ENCODE peak calls at places on chromosomes 5 and 9, in five cellular contexts. One of them, this sample, is unnamed.

GRCh38 chr5:151295801-151296477 is 7.6 kb downstream of the SLC36A3 start:
- DNase-seq in heart left ventricle: no peak
- DNase-seq in AG04450: no peak
- DNase-seq in CD8-positive, alpha-beta T cell: no peak
- DNase-seq in fibroblast of pulmonary artery: no peak
- DNase-seq in this sample: no peak

GRCh38 chr9:75152416-75152815 is 64.1 kb downstream of the OSTF1 start:
- DNase-seq in CD8-positive, alpha-beta T cell: peak; percentile 50
- DNase-seq in heart left ventricle: no peak
- DNase-seq in fibroblast of pulmonary artery: no peak
- DNase-seq in AG04450: no peak
- DNase-seq in this sample: no peak

GRCh38 chr9:124869986-124870560 is 8.1 kb downstream of the ARPC5L start:
- DNase-seq in fibroblast of pulmonary artery: peak; percentile 48
- DNase-seq in AG04450: no peak
- DNase-seq in heart left ventricle: no peak
- DNase-seq in CD8-positive, alpha-beta T cell: peak; percentile 79
- DNase-seq in this sample: peak; percentile 70

GRCh38 chr5:151121652-151122051 is 35.9 kb downstream of the ANXA6 start:
- DNase-seq in fibroblast of pulmonary artery: no peak
- DNase-seq in CD8-positive, alpha-beta T cell: no peak
- DNase-seq in heart left ventricle: no peak
- DNase-seq in AG04450: no peak
- DNase-seq in this sample: no peak

GRCh38 chr5:154370119-154370518 is 75.7 kb upstream of the SAP30L start:
- DNase-seq in AG04450: no peak
- DNase-seq in fibroblast of pulmonary artery: no peak
- DNase-seq in heart left ventricle: no peak
- DNase-seq in CD8-positive, alpha-beta T cell: no peak
- DNase-seq in this sample: no peak

GRCh38 chr9:97753364-97753763 is 56.2 kb upstream of the XPA start:
- DNase-seq in fibroblast of pulmonary artery: no peak
- DNase-seq in CD8-positive, alpha-beta T cell: no peak
- DNase-seq in AG04450: no peak
- DNase-seq in heart left ventricle: no peak
- DNase-seq in this sample: no peak

GRCh38 chr9:35313911-35314310 is 152.1 kb downstream of the UNC13B start:
- DNase-seq in fibroblast of pulmonary artery: no peak
- DNase-seq in CD8-positive, alpha-beta T cell: no peak
- DNase-seq in AG04450: no peak
- DNase-seq in heart left ventricle: no peak
- DNase-seq in this sample: no peak

GRCh38 chr9:69385474-69386091 is 60.6 kb downstream of the ENTREP1 start:
- DNase-seq in AG04450: no peak
- DNase-seq in CD8-positive, alpha-beta T cell: no peak
- DNase-seq in fibroblast of pulmonary artery: no peak
- DNase-seq in heart left ventricle: no peak
- DNase-seq in this sample: no peak

GRCh38 chr9:106621299-106621920 is 241.6 kb upstream of the ZNF462 start:
- DNase-seq in heart left ventricle: no peak
- DNase-seq in AG04450: no peak
- DNase-seq in fibroblast of pulmonary artery: no peak
- DNase-seq in CD8-positive, alpha-beta T cell: no peak
- DNase-seq in this sample: no peak

GRCh38 chr5:109922396-109922995 is 232.8 kb downstream of the MAN2A1 start:
- DNase-seq in CD8-positive, alpha-beta T cell: peak; percentile 9
- DNase-seq in AG04450: no peak
- DNase-seq in heart left ventricle: no peak
- DNase-seq in fibroblast of pulmonary artery: no peak
- DNase-seq in this sample: no peak

GRCh38 chr5:109920736-109921135 is 231.0 kb downstream of the MAN2A1 start:
- DNase-seq in heart left ventricle: no peak
- DNase-seq in CD8-positive, alpha-beta T cell: no peak
- DNase-seq in AG04450: no peak
- DNase-seq in fibroblast of pulmonary artery: no peak
- DNase-seq in this sample: no peak

GRCh38 chr5:109917966-109918365 is 228.2 kb downstream of the MAN2A1 start:
- DNase-seq in fibroblast of pulmonary artery: no peak
- DNase-seq in heart left ventricle: no peak
- DNase-seq in AG04450: no peak
- DNase-seq in CD8-positive, alpha-beta T cell: no peak
- DNase-seq in this sample: no peak

GRCh38 chr5:109924708-109925107 is 235.0 kb downstream of the MAN2A1 start:
- DNase-seq in AG04450: no peak
- DNase-seq in CD8-positive, alpha-beta T cell: no peak
- DNase-seq in fibroblast of pulmonary artery: no peak
- DNase-seq in heart left ventricle: no peak
- DNase-seq in this sample: no peak

DNA sequence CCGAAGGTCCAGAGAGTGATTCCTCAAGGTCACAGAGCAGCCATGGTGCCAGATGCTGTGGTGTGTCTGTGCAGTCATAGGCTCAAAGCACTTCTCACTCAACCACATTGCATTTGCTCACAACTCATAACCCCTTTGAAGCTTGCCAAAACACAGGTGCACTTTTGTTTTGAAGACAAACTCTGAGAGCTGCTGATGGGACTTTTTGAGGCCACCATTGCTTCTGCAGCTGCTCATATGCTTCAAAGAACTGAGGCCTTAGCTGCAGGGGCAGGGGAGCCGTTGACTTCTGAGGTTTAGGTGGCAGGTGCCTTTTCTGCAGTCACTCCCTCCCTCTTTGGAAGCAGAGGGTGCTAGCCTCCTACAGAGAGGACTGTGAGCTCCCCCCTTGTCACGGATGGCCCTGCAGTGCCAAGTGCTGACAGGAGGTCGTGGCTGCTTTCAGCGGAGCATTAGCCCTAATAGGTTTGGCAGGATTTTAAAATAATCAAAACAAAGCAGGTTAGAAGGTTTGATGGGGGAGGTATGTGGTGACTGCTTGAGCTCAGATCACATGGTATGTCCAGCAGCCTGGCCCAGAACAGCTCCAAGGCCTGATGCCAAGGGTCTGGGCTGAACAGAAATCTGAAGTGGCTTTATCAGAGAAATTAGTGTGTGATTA is 232.1 kb downstream of the MAN2A1 start:
- DNase-seq in AG04450: no peak
- DNase-seq in CD8-positive, alpha-beta T cell: peak; percentile 65
- DNase-seq in heart left ventricle: peak; percentile 62
- DNase-seq in fibroblast of pulmonary artery: no peak
- DNase-seq in this sample: no peak
- TF ChIP-seq CTCF in AG04450: no peak
- TF ChIP-seq CTCF in CD8-positive, alpha-beta T cell: no peak
- TF ChIP-seq CTCF in heart left ventricle: no peak
- TF ChIP-seq CTCF in fibroblast of pulmonary artery: no peak
- TF ChIP-seq CTCF in this sample: no peak

GRCh38 chr9:91978739-91979414 is 28.8 kb upstream of the ROR2 start:
- DNase-seq in heart left ventricle: no peak
- DNase-seq in fibroblast of pulmonary artery: peak; percentile 91
- DNase-seq in AG04450: peak; percentile 77
- DNase-seq in CD8-positive, alpha-beta T cell: no peak
- DNase-seq in this sample: no peak
- TF ChIP-seq CTCF in heart left ventricle: peak; percentile 36
- TF ChIP-seq CTCF in fibroblast of pulmonary artery: peak; percentile 52
- TF ChIP-seq CTCF in AG04450: peak; percentile 40
- TF ChIP-seq CTCF in CD8-positive, alpha-beta T cell: no peak
- TF ChIP-seq CTCF in this sample: no peak

DNA sequence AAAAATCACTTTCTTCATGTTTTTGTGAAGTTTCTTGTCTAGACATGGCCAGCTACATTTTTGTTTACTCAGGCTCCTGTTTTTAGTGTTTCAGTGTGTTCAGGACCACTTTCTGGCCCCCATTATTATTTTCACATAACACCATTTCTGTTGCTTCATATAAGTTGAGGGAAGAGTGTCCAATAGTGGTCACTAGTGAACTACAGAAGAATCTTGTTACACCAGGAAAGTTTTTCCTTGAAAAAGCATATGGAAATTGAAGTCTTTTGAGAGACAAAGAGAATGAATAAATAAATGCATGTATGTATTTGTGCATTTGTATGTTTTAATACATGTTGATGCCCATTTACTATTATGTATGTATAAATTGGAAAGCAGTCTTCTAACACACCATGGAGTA is 3.8 kb downstream of the ADAMTSL1 start:
- DNase-seq in heart left ventricle: no peak
- DNase-seq in AG04450: no peak
- DNase-seq in fibroblast of pulmonary artery: no peak
- DNase-seq in CD8-positive, alpha-beta T cell: no peak
- DNase-seq in this sample: no peak
- TF ChIP-seq CTCF in heart left ventricle: no peak
- TF ChIP-seq CTCF in AG04450: peak; percentile 32
- TF ChIP-seq CTCF in fibroblast of pulmonary artery: peak; percentile 6
- TF ChIP-seq CTCF in CD8-positive, alpha-beta T cell: no peak
- TF ChIP-seq CTCF in this sample: no peak

GRCh38 chr5:126811515-126812198 is 34.7 kb downstream of the LMNB1 start:
- DNase-seq in AG04450: no peak
- DNase-seq in CD8-positive, alpha-beta T cell: no peak
- DNase-seq in heart left ventricle: no peak
- DNase-seq in fibroblast of pulmonary artery: peak; percentile 91
- DNase-seq in this sample: peak; percentile 12

GRCh38 chr5:126810983-126811382 is 34.0 kb downstream of the LMNB1 start:
- DNase-seq in heart left ventricle: no peak
- DNase-seq in AG04450: no peak
- DNase-seq in fibroblast of pulmonary artery: no peak
- DNase-seq in CD8-positive, alpha-beta T cell: no peak
- DNase-seq in this sample: no peak

GRCh38 chr5:126809932-126810331 is 33.0 kb downstream of the LMNB1 start:
- DNase-seq in heart left ventricle: no peak
- DNase-seq in AG04450: no peak
- DNase-seq in fibroblast of pulmonary artery: no peak
- DNase-seq in CD8-positive, alpha-beta T cell: no peak
- DNase-seq in this sample: no peak

GRCh38 chr5:126805108-126805507 is 28.2 kb downstream of the LMNB1 start:
- DNase-seq in AG04450: no peak
- DNase-seq in fibroblast of pulmonary artery: peak; percentile 62
- DNase-seq in CD8-positive, alpha-beta T cell: no peak
- DNase-seq in heart left ventricle: no peak
- DNase-seq in this sample: no peak

DNA sequence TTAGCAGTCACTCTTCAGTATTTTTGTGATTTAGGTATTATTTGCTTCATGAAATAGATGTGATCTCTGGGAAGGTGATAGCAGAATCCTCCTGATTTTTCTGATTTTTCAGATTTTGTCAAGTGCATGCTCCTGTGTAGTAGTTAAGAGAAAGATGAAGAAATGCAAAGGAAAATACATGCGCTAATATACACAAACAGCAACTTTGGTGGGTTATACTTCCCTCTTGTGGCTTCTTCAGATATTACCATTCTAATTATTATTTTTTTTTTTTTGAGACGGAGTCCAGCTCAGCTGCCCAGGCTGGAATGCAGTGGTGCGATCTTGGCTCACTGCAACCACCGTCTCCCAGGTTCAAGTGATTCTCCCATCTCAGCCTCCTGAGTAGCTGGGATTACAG is 31.7 kb downstream of the LMNB1 start:
- DNase-seq in AG04450: no peak
- DNase-seq in heart left ventricle: no peak
- DNase-seq in CD8-positive, alpha-beta T cell: no peak
- DNase-seq in fibroblast of pulmonary artery: peak; percentile 67
- DNase-seq in this sample: peak; percentile 38
- TF ChIP-seq CTCF in AG04450: peak; percentile 60
- TF ChIP-seq CTCF in heart left ventricle: peak; percentile 56
- TF ChIP-seq CTCF in CD8-positive, alpha-beta T cell: peak; percentile 64
- TF ChIP-seq CTCF in fibroblast of pulmonary artery: peak; percentile 49
- TF ChIP-seq CTCF in this sample: peak; percentile 13

GRCh38 chr9:128675382-128675781 is 13.6 kb upstream of the SET start:
- DNase-seq in AG04450: no peak
- DNase-seq in fibroblast of pulmonary artery: no peak
- DNase-seq in CD8-positive, alpha-beta T cell: no peak
- DNase-seq in heart left ventricle: no peak
- DNase-seq in this sample: no peak
- TF ChIP-seq CTCF in AG04450: no peak
- TF ChIP-seq CTCF in fibroblast of pulmonary artery: no peak
- TF ChIP-seq CTCF in CD8-positive, alpha-beta T cell: no peak
- TF ChIP-seq CTCF in heart left ventricle: no peak
- TF ChIP-seq CTCF in this sample: no peak